ENCODE peak calls at places on chromosomes 4 and X, in six cellular contexts. Y is H1, K is IMR-90, R is mesenchymal stem cell, I is trophoblast cell, O is neuronal stem cell. D is an unnamed sample.

GRCh38 chr4:336099-336892 is 1.3 kb upstream of the ZNF141 start:
- DNase-seq in Y (no peak), K (no peak), R (peak), I (no peak), O (peak), D (peak)

GRCh38 chrX:45479835-45480422 is 279.3 kb upstream of the DIPK2B start:
- DNase-seq in Y (no peak), K (peak), R (peak), I (peak), O (no peak), D (no peak)

GRCh38 chrX:129318375-129318774 is 204.9 kb downstream of the SMARCA1 start:
- DNase-seq in Y (no peak), K (peak), R (peak), I (peak), O (no peak), D (no peak)

GRCh38 chr4:126215759-126216158 is 901.0 kb downstream of the FAT4 start:
- DNase-seq in Y (no peak), K (no peak), R (no peak), I (no peak), O (no peak), D (no peak)

GRCh38 chrX:68196939-68197791 is 236.1 kb downstream of the OPHN1 start:
- DNase-seq in Y (no peak), K (peak), R (peak), I (peak), O (peak), D (peak)

GRCh38 chrX:109856974-109857373 is 123.9 kb upstream of the ACSL4 start:
- DNase-seq in Y (no peak), K (peak), R (no peak), I (no peak), O (peak), D (no peak)

GRCh38 chrX:356385-357034 is 30.2 kb downstream of the PPP2R3B start:
- DNase-seq in Y (no peak), K (peak), R (peak), I (no peak), O (no peak), D (no peak)

GRCh38 chr4:107818301-107818910 is 6.3 kb upstream of the SGMS2 start:
- DNase-seq in Y (no peak), K (no peak), R (no peak), I (no peak), O (no peak), D (no peak)

GRCh38 chrX:111352424-111352823 is 59.6 kb downstream of the DCX start:
- DNase-seq in Y (no peak), K (no peak), R (peak), I (no peak), O (no peak), D (no peak)

GRCh38 chr4:23333556-23333945 is 556.3 kb downstream of the PPARGC1A start:
- DNase-seq in Y (no peak), K (peak), R (no peak), I (no peak), O (no peak), D (no peak)

GRCh38 chr4:38902695-38903094 is 35.1 kb downstream of the FAM114A1 start:
- DNase-seq in Y (no peak), K (no peak), R (no peak), I (no peak), O (peak), D (no peak)

GRCh38 chr4:185255868-185256267 is 46.5 kb downstream of the SNX25 start:
- DNase-seq in Y (no peak), K (no peak), R (no peak), I (no peak), O (no peak), D (no peak)

GRCh38 chr4:185259719-185260118 is 50.3 kb downstream of the SNX25 start:
- DNase-seq in Y (no peak), K (no peak), R (no peak), I (no peak), O (no peak), D (no peak)

GRCh38 chr4:185256444-185256843 is 47.0 kb downstream of the SNX25 start:
- DNase-seq in Y (no peak), K (peak), R (peak), I (no peak), O (no peak), D (no peak)

GRCh38 chr4:185257694-185258093 is 48.3 kb downstream of the SNX25 start:
- DNase-seq in Y (no peak), K (no peak), R (no peak), I (no peak), O (no peak), D (no peak)

DNA sequence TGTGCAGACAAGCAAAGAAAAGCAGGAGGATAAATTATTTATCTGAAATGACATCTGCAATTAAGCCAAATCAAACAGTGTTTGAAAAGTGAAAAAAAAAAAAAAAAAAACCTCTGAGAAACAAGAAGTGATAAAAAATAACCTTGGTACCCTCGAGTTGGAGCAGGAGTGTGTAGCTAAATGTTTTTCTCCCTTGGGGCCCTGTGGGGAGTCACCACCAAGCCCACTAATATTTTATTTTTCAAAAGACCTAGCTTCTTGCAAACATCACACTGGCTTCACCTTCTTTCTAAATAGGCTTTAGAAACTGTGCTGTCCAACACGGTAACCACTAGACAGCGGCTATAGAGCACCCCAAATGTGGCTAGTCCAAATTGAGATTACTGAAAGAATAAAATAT is 47.7 kb downstream of the SNX25 start:
- DNase-seq in Y (no peak), K (no peak), R (no peak), I (no peak), O (no peak), D (no peak)
- H3K4ac ChIP-seq in Y (no peak), K (no peak), R (no peak), I (no peak), O (no peak), D (no peak)

DNA sequence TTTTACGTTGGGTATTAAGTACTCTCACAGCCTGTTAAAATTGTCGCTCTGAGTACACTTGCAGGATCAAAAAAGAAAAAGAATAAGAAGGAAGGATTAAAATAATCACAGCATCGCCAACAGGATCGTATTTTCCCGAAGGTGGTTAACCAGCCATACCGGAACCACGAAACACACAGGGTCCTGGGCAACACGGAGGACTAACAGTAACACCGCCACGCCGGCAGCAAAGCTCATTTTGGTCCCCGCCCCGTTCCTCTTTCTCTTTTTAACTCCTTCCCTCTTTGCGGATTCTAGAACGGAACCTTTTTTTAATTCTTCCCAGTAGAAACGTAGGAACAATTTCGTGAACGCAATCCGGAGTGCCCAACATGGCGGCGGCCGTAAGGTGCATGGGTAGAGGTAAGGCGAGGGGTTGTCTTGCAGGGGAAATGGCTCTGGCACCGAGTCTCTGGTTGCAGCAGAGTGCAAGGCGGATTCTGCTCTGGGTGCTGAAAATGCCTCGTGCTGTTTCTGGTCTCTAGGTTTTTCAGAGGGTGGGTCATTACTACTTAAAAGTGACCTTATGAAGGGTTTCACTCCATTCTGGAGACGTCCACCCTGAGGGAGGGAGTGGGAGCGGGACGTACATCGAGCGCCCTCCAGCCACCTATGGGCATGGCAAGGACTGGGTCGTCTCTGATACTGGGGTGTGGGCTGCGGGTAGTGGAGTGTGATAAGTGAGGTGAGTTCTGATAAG is at the start of gene MRPL1:
- DNase-seq in Y (peak), K (peak), R (peak), I (peak), O (peak), D (peak)
- H4K8ac ChIP-seq in Y (peak), K (peak), R (peak), I (peak), O (no peak), D (peak)

GRCh38 chr4:12761694-12762093 is 722.4 kb downstream of the RAB28 start:
- DNase-seq in Y (no peak), K (no peak), R (peak), I (no peak), O (no peak), D (no peak)
- H3K14ac ChIP-seq in Y (no peak), K (no peak), R (no peak), I (no peak), O (no peak), D (no peak)

GRCh38 chr4:1766336-1767057 is 26.6 kb upstream of the FGFR3 start:
- DNase-seq in Y (no peak), K (no peak), R (no peak), I (no peak), O (peak), D (peak)
- H3K4ac ChIP-seq in Y (peak), K (no peak), R (peak), I (no peak), O (no peak), D (no peak)

GRCh38 chr4:121801715-121802075 is 572 bp downstream of the EXOSC9 start:
- DNase-seq in Y (no peak), K (no peak), R (no peak), I (no peak), O (no peak), D (no peak)

GRCh38 chr4:121799208-121799823 is 1.8 kb upstream of the EXOSC9 start:
- DNase-seq in Y (no peak), K (no peak), R (no peak), I (no peak), O (no peak), D (no peak)

GRCh38 chr4:121800961-121801714 is at the start of gene EXOSC9:
- DNase-seq in Y (peak), K (peak), R (peak), I (peak), O (peak), D (peak)

GRCh38 chr4:121799888-121800501 is 1.1 kb upstream of the EXOSC9 start:
- DNase-seq in Y (no peak), K (no peak), R (no peak), I (no peak), O (no peak), D (no peak)

GRCh38 chr4:121800638-121800960 is 524 bp upstream of the EXOSC9 start:
- DNase-seq in Y (no peak), K (no peak), R (no peak), I (no peak), O (no peak), D (no peak)
- H4K8ac ChIP-seq in Y (no peak), K (peak), R (peak), I (peak), O (no peak), D (no peak)

GRCh38 chrX:42175843-42176242 is 252.5 kb upstream of the CASK start:
- DNase-seq in Y (no peak), K (no peak), R (no peak), I (no peak), O (no peak), D (no peak)

DNA sequence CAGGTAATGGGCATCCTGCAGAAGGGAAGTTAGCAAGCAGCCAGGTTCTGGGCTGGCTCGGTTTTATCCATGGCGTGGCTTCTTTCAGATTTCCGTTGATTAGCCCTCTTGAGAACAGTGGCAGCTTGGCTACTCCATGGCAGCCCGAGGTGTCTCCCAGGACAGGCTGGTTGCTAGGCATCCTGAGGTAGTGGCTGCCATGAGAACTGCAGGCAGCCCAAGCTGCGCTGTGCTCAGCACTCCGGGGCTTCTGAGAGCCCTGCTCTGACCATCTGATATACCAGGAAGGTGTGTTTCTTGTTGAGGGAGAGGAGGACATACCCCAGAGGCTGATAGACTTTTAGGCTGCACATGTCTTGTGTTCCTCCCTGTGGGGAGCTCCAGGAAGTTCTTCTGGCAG is 253.4 kb upstream of the CASK start:
- DNase-seq in Y (no peak), K (no peak), R (no peak), I (no peak), O (no peak), D (peak)
- H3K14ac ChIP-seq in Y (no peak), K (no peak), R (no peak), I (no peak), O (no peak), D (no peak)

DNA sequence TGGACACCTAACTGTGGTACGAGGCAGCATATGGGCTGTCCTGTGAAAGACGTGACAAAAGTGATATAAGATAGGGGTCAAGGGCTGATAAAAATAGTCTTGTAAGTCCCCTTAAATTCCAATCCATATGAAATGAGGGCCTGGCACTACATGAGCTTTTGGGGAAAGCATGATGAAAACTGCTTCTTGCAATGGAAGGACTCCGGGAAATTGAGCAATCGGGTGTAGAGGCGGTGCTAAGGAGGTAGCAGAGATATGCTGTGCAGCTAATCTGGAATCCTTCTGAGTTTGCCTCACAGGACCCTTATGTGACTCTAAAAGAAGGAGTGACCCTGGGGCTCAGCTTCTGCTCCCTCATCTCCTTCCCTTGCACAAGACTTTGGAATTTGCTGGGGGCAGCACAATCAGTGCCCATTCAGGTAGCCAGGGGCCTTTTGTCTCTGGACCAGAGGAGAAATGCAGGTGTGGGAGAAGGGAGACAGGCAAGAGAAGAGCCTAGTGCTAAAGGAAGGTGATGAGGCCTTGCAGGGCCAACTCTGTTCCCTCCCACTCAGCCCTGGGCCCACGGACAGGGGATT is 12.8 kb downstream of the CLDN2 start:
- DNase-seq in Y (no peak), K (peak), R (peak), I (peak), O (no peak), D (no peak)
- H3K4ac ChIP-seq in Y (no peak), K (peak), R (no peak), I (no peak), O (no peak), D (no peak)

GRCh38 chr4:10115657-10116624 is 658 bp downstream of the WDR1 start:
- DNase-seq in Y (no peak), K (no peak), R (peak), I (peak), O (no peak), D (peak)

GRCh38 chr4:10115271-10115656 is 1.3 kb downstream of the WDR1 start:
- DNase-seq in Y (no peak), K (peak), R (peak), I (peak), O (no peak), D (no peak)

GRCh38 chr4:10118355-10119004 is 1.9 kb upstream of the WDR1 start:
- DNase-seq in Y (no peak), K (no peak), R (no peak), I (no peak), O (no peak), D (no peak)

GRCh38 chr4:10117424-10118354 is 1.1 kb upstream of the WDR1 start:
- DNase-seq in Y (no peak), K (no peak), R (peak), I (peak), O (no peak), D (no peak)

GRCh38 chr4:10116625-10117423 is at the start of gene WDR1:
- DNase-seq in Y (peak), K (peak), R (peak), I (peak), O (peak), D (peak)
- H4K8ac ChIP-seq in Y (peak), K (peak), R (peak), I (peak), O (no peak), D (no peak)

GRCh38 chrX:10660171-10660570 is 39.8 kb upstream of the MID1 start:
- DNase-seq in Y (peak), K (no peak), R (no peak), I (no peak), O (peak), D (peak)
- H3K14ac ChIP-seq in Y (no peak), K (no peak), R (no peak), I (no peak), O (no peak), D (no peak)

DNA sequence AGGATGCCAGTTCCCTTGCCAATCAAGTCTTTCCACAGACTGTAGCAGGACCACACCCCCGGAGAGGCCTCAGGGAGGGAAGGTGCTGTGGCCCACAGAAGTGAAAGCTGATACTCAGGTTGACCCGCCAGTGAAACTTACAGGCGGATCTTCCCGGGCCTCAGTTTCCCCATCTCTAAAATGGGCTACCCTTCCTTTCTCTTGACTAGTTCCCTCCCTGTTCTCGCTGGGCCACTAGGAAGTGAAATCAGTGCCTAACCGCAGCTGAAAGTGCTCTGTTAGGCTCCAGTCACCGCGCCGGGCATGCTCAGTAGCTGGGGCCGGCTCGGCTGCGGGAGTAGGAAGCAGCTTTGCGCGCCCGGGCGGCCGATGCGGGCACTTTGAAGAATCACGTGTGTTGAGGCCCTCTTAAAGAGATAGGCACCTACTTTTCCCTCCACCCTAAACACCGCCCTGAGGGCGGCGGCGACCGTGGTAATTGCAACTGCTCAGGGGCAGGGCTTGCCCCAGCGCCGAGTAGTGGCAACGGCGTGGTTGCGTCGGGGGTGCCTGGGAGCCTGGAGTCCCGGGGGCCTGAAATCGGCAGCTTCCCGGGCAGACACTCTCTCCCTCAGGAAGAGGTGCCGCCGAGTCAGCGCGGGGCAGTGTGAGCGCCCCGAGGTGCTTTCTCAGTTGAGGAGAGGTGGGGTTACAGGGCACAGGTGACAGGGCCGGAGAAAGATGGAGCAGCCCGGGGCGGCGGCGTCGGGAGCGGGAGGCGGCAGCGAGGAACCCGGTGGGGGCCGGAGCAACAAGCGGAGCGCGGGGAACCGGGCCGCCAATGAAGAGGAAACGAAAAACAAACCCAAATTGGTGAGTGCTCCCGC is at the start of gene DIAPH2:
- DNase-seq in Y (peak), K (peak), R (peak), I (peak), O (peak), D (peak)
- H3K4ac ChIP-seq in Y (no peak), K (peak), R (peak), I (peak), O (no peak), D (no peak)

D was measured in H9.